ENCODE peak calls at places on chromosomes 7 and 10, in nine cellular contexts. G is mammary epithelial cell, O is fibroblast of pulmonary artery, F is uterus, U is Calu3, P is tibial artery, L is nephron progenitor cell, M is AG04450, D is GM12864. K is an unnamed sample.

GRCh38 chr7:74226633-74227032 is 16.8 kb downstream of the LAT2 start:
- DNase-seq in G (no peak), O (no peak), F (no peak), U (no peak), P (peak), L (no peak), M (no peak), D (no peak), K (no peak)

GRCh38 chr7:12754179-12754578 is 66.7 kb downstream of the ARL4A start:
- DNase-seq in G (no peak), O (peak), F (no peak), U (no peak), P (no peak), L (no peak), M (no peak), D (no peak), K (no peak)

GRCh38 chr10:34781709-34782108 is 33.4 kb downstream of the PARD3 start:
- DNase-seq in G (no peak), O (no peak), F (no peak), U (no peak), P (no peak), L (no peak), M (no peak), D (no peak), K (no peak)

GRCh38 chr10:33520223-33520622 is 185.8 kb upstream of the NRP1 start:
- DNase-seq in G (no peak), O (no peak), F (no peak), U (no peak), P (no peak), L (no peak), M (no peak), D (no peak), K (no peak)

GRCh38 chr7:155375337-155376277 is 77.9 kb downstream of the INSIG1 start:
- DNase-seq in G (no peak), O (peak), F (no peak), U (no peak), P (no peak), L (no peak), M (no peak), D (no peak), K (no peak)

GRCh38 chr7:87574630-87575029 is 26.1 kb downstream of the ABCB1 start:
- DNase-seq in G (peak), O (peak), F (no peak), U (no peak), P (no peak), L (no peak), M (peak), D (no peak), K (peak)

GRCh38 chr10:85786401-85786899 is 580.1 kb downstream of the GRID1 start:
- DNase-seq in G (no peak), O (no peak), F (no peak), U (peak), P (no peak), L (peak), M (no peak), D (no peak), K (no peak)

GRCh38 chr10:107166378-107166777 is 1.9 kb upstream of the SORCS1 start:
- DNase-seq in G (no peak), O (no peak), F (no peak), U (no peak), P (no peak), L (no peak), M (no peak), D (no peak), K (no peak)

GRCh38 chr7:68411742-68412141 is 1186.5 kb upstream of the AUTS2 start:
- DNase-seq in G (no peak), O (no peak), F (no peak), U (no peak), P (no peak), L (no peak), M (no peak), D (no peak), K (no peak)

GRCh38 chr7:83821866-83822265 is 172.9 kb upstream of the SEMA3E start:
- DNase-seq in G (peak), O (no peak), F (no peak), U (no peak), P (no peak), L (no peak), M (no peak), D (no peak), K (no peak)

GRCh38 chr10:119849944-119850343 is 22.7 kb downstream of the MCMBP start:
- DNase-seq in G (no peak), O (no peak), F (no peak), U (no peak), P (no peak), L (no peak), M (no peak), D (no peak), K (no peak)

GRCh38 chr10:107966817-107967216 is 802.3 kb upstream of the SORCS1 start:
- DNase-seq in G (no peak), O (no peak), F (no peak), U (no peak), P (no peak), L (no peak), M (no peak), D (no peak), K (no peak)

GRCh38 chr10:70234668-70235447 is 1.6 kb upstream of the PPA1 start:
- DNase-seq in G (no peak), O (peak), F (peak), U (no peak), P (no peak), L (no peak), M (peak), D (no peak), K (no peak)

GRCh38 chr10:43274011-43274410 is 7.1 kb upstream of the RASGEF1A start:
- DNase-seq in G (no peak), O (no peak), F (no peak), U (no peak), P (peak), L (no peak), M (no peak), D (no peak), K (no peak)

GRCh38 chr7:158991824-158992621 is 135.7 kb downstream of the DYNC2I1 start:
- DNase-seq in G (no peak), O (no peak), F (no peak), U (no peak), P (no peak), L (no peak), M (no peak), D (no peak), K (no peak)

GRCh38 chr7:21198929-21199328 is 229.0 kb upstream of the SP4 start:
- DNase-seq in G (no peak), O (no peak), F (no peak), U (no peak), P (no peak), L (no peak), M (no peak), D (no peak), K (no peak)

GRCh38 chr10:3625959-3626751 is 158.9 kb downstream of the KLF6 start:
- DNase-seq in G (peak), O (peak), F (no peak), U (no peak), P (no peak), L (no peak), M (peak), D (peak), K (no peak)

GRCh38 chr10:14571866-14572507 is 202.7 kb downstream of the FAM107B start:
- DNase-seq in G (no peak), O (peak), F (no peak), U (peak), P (peak), L (no peak), M (no peak), D (no peak), K (peak)

GRCh38 chr7:51000956-51001355 is 218.3 kb upstream of the GRB10 start:
- DNase-seq in G (no peak), O (peak), F (no peak), U (no peak), P (no peak), L (no peak), M (no peak), D (no peak), K (no peak)

GRCh38 chr10:117734626-117735405 is 192.3 kb downstream of the EMX2 start:
- DNase-seq in G (no peak), O (no peak), F (no peak), U (no peak), P (no peak), L (peak), M (no peak), D (no peak), K (no peak)

GRCh38 chr7:13282377-13282980 is 595.0 kb downstream of the ARL4A start:
- DNase-seq in G (no peak), O (peak), F (no peak), U (no peak), P (no peak), L (no peak), M (peak), D (no peak), K (no peak)

GRCh38 chr7:24216576-24217116 is 67.3 kb upstream of the NPY start:
- DNase-seq in G (peak), O (peak), F (no peak), U (no peak), P (no peak), L (no peak), M (peak), D (no peak), K (no peak)

GRCh38 chr7:28151965-28152364 is 28.6 kb downstream of the JAZF1 start:
- DNase-seq in G (peak), O (peak), F (no peak), U (no peak), P (no peak), L (no peak), M (peak), D (no peak), K (peak)

GRCh38 chr7:45400680-45401079 is 173.5 kb upstream of the ADCY1 start:
- DNase-seq in G (peak), O (no peak), F (no peak), U (no peak), P (no peak), L (no peak), M (no peak), D (no peak), K (no peak)

GRCh38 chr10:114694735-114695134 is 36.7 kb upstream of the ABLIM1 start:
- DNase-seq in G (no peak), O (peak), F (no peak), U (peak), P (no peak), L (peak), M (no peak), D (no peak), K (peak)
- TF ChIP-seq CTCF in G (peak), O (peak), F (no peak), U (peak), P (no peak), L (peak), M (peak), D (peak), K (peak)

DNA sequence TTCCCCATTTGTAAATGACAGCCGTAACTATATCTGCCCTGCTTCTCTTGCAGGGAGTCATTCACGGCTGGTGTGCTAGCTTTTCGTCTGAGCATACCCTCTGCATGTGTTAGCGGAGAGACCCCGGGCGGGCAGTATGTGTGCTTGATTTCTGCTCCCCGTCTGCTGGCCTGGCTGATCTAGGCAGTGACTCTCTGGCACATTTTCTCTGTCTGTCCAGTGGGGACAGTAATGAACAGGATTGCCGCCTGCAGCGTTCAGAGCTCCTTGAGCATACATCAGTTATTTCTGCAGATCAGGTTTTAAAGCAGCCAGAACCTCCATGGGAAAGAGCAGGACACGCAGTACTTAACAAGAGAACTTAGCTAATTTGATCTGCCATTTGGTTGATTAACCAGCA is 242.5 kb downstream of the CELF2 start:
- DNase-seq in G (no peak), O (no peak), F (no peak), U (no peak), P (no peak), L (peak), M (no peak), D (no peak), K (no peak)
- TF ChIP-seq CTCF in G (no peak), O (no peak), F (no peak), U (no peak), P (no peak), L (no peak), M (no peak), D (no peak), K (no peak)

GRCh38 chr10:122115874-122116273 is 126.9 kb downstream of the TACC2 start:
- DNase-seq in G (no peak), O (no peak), F (no peak), U (no peak), P (no peak), L (no peak), M (no peak), D (no peak), K (no peak)

GRCh38 chr10:122112021-122112616 is 123.2 kb downstream of the TACC2 start:
- DNase-seq in G (no peak), O (peak), F (no peak), U (no peak), P (no peak), L (no peak), M (no peak), D (no peak), K (peak)

GRCh38 chr10:122114156-122114747 is 125.3 kb downstream of the TACC2 start:
- DNase-seq in G (no peak), O (no peak), F (no peak), U (no peak), P (peak), L (no peak), M (no peak), D (no peak), K (no peak)

GRCh38 chr10:122113161-122113944 is 124.4 kb downstream of the TACC2 start:
- DNase-seq in G (peak), O (peak), F (peak), U (peak), P (peak), L (peak), M (peak), D (no peak), K (peak)

DNA sequence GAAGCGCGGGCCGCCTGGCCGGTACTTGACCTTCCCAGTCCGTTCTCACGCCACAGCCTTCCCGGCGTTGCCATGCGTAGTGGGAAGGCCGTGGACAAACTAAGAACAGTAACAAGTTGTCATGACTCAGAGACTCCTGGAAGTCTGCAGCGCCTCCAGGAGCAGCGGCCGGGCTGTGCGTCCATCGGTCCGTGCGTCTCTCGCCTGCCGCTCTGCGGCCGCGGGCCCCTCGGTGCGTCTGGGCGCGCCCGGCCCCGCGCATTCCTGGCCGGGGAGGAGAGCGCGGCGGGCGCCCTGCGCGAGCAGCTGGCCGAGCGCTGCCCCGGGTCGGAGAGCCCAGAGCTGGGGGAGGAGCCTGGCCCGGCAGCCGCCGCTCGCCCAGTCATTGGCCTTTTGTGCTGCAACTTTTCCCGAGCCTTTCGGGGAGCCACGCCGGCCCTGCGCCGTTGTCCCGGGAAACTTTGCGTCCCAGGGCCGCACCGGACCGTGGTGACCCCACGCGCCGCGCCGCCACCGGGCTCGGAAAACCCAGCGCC is 123.7 kb downstream of the TACC2 start:
- DNase-seq in G (peak), O (peak), F (peak), U (peak), P (peak), L (peak), M (peak), D (no peak), K (peak)
- TF ChIP-seq CTCF in G (peak), O (peak), F (peak), U (no peak), P (peak), L (no peak), M (peak), D (no peak), K (no peak)

GRCh38 chr7:71237945-71238344 is 106.0 kb downstream of the GALNT17 start:
- DNase-seq in G (no peak), O (no peak), F (peak), U (no peak), P (peak), L (peak), M (no peak), D (no peak), K (no peak)
- TF ChIP-seq CTCF in G (no peak), O (no peak), F (peak), U (no peak), P (peak), L (no peak), M (no peak), D (no peak), K (no peak)

GRCh38 chr7:143975617-143976016 is 21.0 kb downstream of the OR2F1 start:
- DNase-seq in G (no peak), O (no peak), F (no peak), U (no peak), P (no peak), L (no peak), M (no peak), D (no peak), K (no peak)
- TF ChIP-seq CTCF in G (peak), O (no peak), F (no peak), U (no peak), P (no peak), L (no peak), M (no peak), D (no peak), K (no peak)

GRCh38 chr7:119999743-120000475 is 273.1 kb upstream of the KCND2 start:
- DNase-seq in G (no peak), O (peak), F (no peak), U (no peak), P (no peak), L (no peak), M (no peak), D (no peak), K (no peak)
- TF ChIP-seq CTCF in G (no peak), O (no peak), F (no peak), U (no peak), P (no peak), L (no peak), M (no peak), D (no peak), K (no peak)

GRCh38 chr10:59829601-59830000 is 76.3 kb upstream of the MRLN start:
- DNase-seq in G (no peak), O (no peak), F (no peak), U (no peak), P (no peak), L (no peak), M (no peak), D (peak), K (peak)

GRCh38 chr10:59831658-59832503 is 74.5 kb downstream of the CCDC6 start:
- DNase-seq in G (peak), O (no peak), F (no peak), U (no peak), P (no peak), L (no peak), M (no peak), D (no peak), K (no peak)

GRCh38 chr10:59830601-59831259 is 75.6 kb downstream of the CCDC6 start:
- DNase-seq in G (peak), O (peak), F (peak), U (peak), P (peak), L (peak), M (peak), D (no peak), K (no peak)

GRCh38 chr10:59838390-59838789 is 68.0 kb downstream of the CCDC6 start:
- DNase-seq in G (peak), O (no peak), F (no peak), U (no peak), P (no peak), L (no peak), M (no peak), D (no peak), K (no peak)

GRCh38 chr10:59833810-59834209 is 72.5 kb downstream of the CCDC6 start:
- DNase-seq in G (no peak), O (no peak), F (no peak), U (no peak), P (no peak), L (no peak), M (no peak), D (no peak), K (no peak)
- TF ChIP-seq CTCF in G (no peak), O (no peak), F (no peak), U (no peak), P (no peak), L (no peak), M (no peak), D (no peak), K (peak)

GRCh38 chr10:53597835-53598251 is 825.3 kb upstream of the MBL2 start:
- DNase-seq in G (no peak), O (no peak), F (no peak), U (no peak), P (no peak), L (no peak), M (no peak), D (no peak), K (no peak)

GRCh38 chr10:53606951-53607350 is 834.4 kb upstream of the MBL2 start:
- DNase-seq in G (peak), O (no peak), F (no peak), U (no peak), P (no peak), L (no peak), M (no peak), D (no peak), K (no peak)

GRCh38 chr10:53598914-53599313 is 826.3 kb upstream of the MBL2 start:
- DNase-seq in G (peak), O (no peak), F (no peak), U (no peak), P (no peak), L (no peak), M (no peak), D (no peak), K (no peak)

DNA sequence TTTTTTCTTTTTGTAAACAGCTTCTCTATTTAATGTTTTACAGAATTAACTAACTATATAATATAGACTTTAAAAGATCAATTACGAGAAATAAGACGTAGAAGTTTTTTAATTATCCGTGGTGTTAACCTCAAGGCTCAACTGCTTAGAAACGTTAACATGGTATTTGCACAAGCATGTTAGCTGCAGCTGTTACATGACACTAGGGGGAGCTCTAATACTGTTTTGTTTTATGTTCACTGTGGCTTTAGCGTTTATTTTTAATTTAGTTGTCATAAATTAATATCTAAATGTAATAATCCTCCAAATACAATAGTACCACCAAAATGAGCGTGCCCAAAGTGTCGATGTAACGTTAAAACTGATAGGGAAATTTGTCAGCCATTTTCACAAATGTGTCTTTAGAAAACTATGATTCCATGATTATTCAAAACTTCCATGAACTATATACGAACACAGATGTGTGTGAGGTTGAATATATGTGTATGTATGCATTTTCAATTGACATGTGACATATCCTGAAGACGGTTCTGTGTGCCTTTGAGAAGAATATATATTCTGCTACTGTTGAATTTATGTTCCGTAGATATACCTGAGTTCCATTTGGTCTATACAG is 828.8 kb upstream of the MBL2 start:
- DNase-seq in G (peak), O (peak), F (no peak), U (no peak), P (no peak), L (peak), M (no peak), D (no peak), K (peak)
- TF ChIP-seq CTCF in G (peak), O (peak), F (peak), U (peak), P (peak), L (peak), M (peak), D (peak), K (peak)

K was measured in GM13977.